ENCODE peak calls at places on chromosomes 2 and 18, in six cellular contexts. B is IMR-90, R is fibroblast of lung, A is K562, D is coronary artery, Y is PC-9. X is an unnamed sample.

GRCh38 chr2:112995346-112995920 is 9.8 kb upstream of the IL36A start:
- DNase-seq in Y (no peak), A (no peak), B (no peak), D (no peak), R (no peak), X (no peak)

GRCh38 chr2:240360645-240361475 is 74.6 kb upstream of the GPC1 start:
- DNase-seq in Y (no peak), B (peak; percentile 10), A (no peak), D (no peak), R (peak; percentile 14), X (no peak)

GRCh38 chr2:47205576-47206141 is 50.6 kb upstream of the STPG4 start:
- DNase-seq in Y (no peak), D (no peak), R (peak; percentile 80), A (peak; percentile 82), B (peak; percentile 76), X (no peak)

GRCh38 chr2:111049792-111050640 is 70.7 kb upstream of the BCL2L11 start:
- DNase-seq in A (no peak), B (no peak), R (peak; percentile 21), Y (peak; percentile 39), D (no peak), X (no peak)

GRCh38 chr2:239195318-239195871 is 205.4 kb downstream of the HDAC4 start:
- DNase-seq in D (peak; percentile 50), R (peak; percentile 16), Y (no peak), A (no peak), B (no peak), X (no peak)

GRCh38 chr2:135744761-135745314 is 3.2 kb downstream of the UBXN4 start:
- DNase-seq in B (peak; percentile 17), Y (no peak), D (no peak), A (peak; percentile 44), R (peak; percentile 11), X (peak; percentile 54)

GRCh38 chr18:50038448-50038847 is 156.5 kb downstream of the MYO5B start:
- DNase-seq in R (no peak), Y (no peak), D (no peak), A (peak; percentile 14), B (no peak), X (no peak)

GRCh38 chr2:28753043-28753683 is 1.5 kb downstream of the PPP1CB start:
- DNase-seq in D (no peak), B (peak; percentile 81), A (peak; percentile 76), R (peak; percentile 69), Y (peak; percentile 77), X (peak; percentile 77)

GRCh38 chr2:125582521-125582920 is 1073.4 kb upstream of the GYPC start:
- DNase-seq in B (no peak), Y (no peak), D (no peak), A (no peak), R (no peak), X (no peak)

GRCh38 chr2:100747551-100747950 is 72.4 kb upstream of the NPAS2 start:
- DNase-seq in D (no peak), B (peak; percentile 56), Y (peak; percentile 74), A (no peak), R (peak; percentile 65), X (no peak)

GRCh38 chr2:196555726-196556125 is 83.8 kb upstream of the CCDC150 start:
- DNase-seq in A (no peak), D (no peak), B (no peak), R (no peak), Y (no peak), X (no peak)

GRCh38 chr2:52192656-52193055 is 1160.7 kb upstream of the NRXN1 start:
- DNase-seq in Y (no peak), B (no peak), R (no peak), D (no peak), A (no peak), X (no peak)

GRCh38 chr2:158756976-158757375 is 38.1 kb upstream of the DAPL1 start:
- DNase-seq in B (peak; percentile 61), A (no peak), D (no peak), Y (no peak), R (peak; percentile 66), X (no peak)

GRCh38 chr18:53458944-53459580 is 765.4 kb downstream of the MBD2 start:
- DNase-seq in Y (no peak), R (peak; percentile 14), B (no peak), D (no peak), A (no peak), X (no peak)

GRCh38 chr2:207474871-207475485 is 54.8 kb upstream of the CREB1 start:
- DNase-seq in B (peak; percentile 68), D (no peak), A (peak; percentile 53), R (peak; percentile 36), Y (no peak), X (peak; percentile 68)

GRCh38 chr2:100234141-100234540 is 88.2 kb downstream of the LONRF2 start:
- DNase-seq in B (peak; percentile 68), Y (no peak), A (no peak), R (peak; percentile 86), D (no peak), X (no peak)

GRCh38 chr2:101152195-101153076 is 1.3 kb upstream of the TBC1D8 start:
- DNase-seq in R (peak; percentile 16), B (peak; percentile 8), Y (peak; percentile 46), A (peak; percentile 56), D (no peak), X (peak; percentile 80)

GRCh38 chr18:23587220-23587642 is 925 bp upstream of the NPC1 start:
- DNase-seq in B (no peak), R (no peak), D (no peak), Y (no peak), A (no peak), X (no peak)

GRCh38 chr2:219293736-219294201 is 14.6 kb downstream of the DNAJB2 start:
- DNase-seq in A (no peak), D (peak; percentile 71), Y (no peak), B (no peak), R (no peak), X (peak; percentile 62)

GRCh38 chr2:192286093-192286701 is 91.5 kb upstream of the TMEFF2 start:
- DNase-seq in Y (no peak), D (no peak), R (peak; percentile 42), B (peak; percentile 63), A (peak; percentile 8), X (peak; percentile 85)

GRCh38 chr18:48318481-48318880 is 90.7 kb downstream of the ZBTB7C start:
- DNase-seq in A (no peak), Y (no peak), B (no peak), R (no peak), D (no peak), X (no peak)

GRCh38 chr2:177754476-177754873 is 318.1 kb downstream of the PDE11A start:
- DNase-seq in D (no peak), Y (no peak), A (peak; percentile 65), B (no peak), R (no peak), X (no peak)

GRCh38 chr18:80234398-80234797 is 12.9 kb downstream of the PARD6G start:
- DNase-seq in A (no peak), Y (no peak), R (no peak), B (no peak), D (no peak), X (no peak)

GRCh38 chr2:62999905-63000304 is 50.7 kb upstream of the OTX1 start:
- DNase-seq in D (peak; percentile 84), A (no peak), B (no peak), R (peak; percentile 42), Y (no peak), X (no peak)

GRCh38 chr2:197191948-197192338 is 118.6 kb downstream of the ANKRD44 start:
- DNase-seq in R (no peak), B (no peak), A (no peak), D (no peak), Y (no peak), X (no peak)

GRCh38 chr18:61402761-61403160 is 69.5 kb downstream of the CDH20 start:
- DNase-seq in R (no peak), D (no peak), B (no peak), Y (no peak), A (no peak), X (no peak)
- H3K27ac ChIP-seq in R (no peak overlapping the region), D (no peak overlapping the region), B (no peak overlapping the region), Y (no peak overlapping the region), A (no peak overlapping the region), X (no peak overlapping the region)

GRCh38 chr2:70090706-70091334 is 3.5 kb downstream of the PCBP1 start:
- DNase-seq in A (no peak), R (no peak), B (no peak), D (no peak), Y (no peak), X (no peak)
- H3K27ac ChIP-seq in A (peak overlapping the region; percentile 100), R (no peak overlapping the region), B (no peak overlapping the region), D (no peak overlapping the region), Y (no peak overlapping the region), X (no peak overlapping the region)

DNA sequence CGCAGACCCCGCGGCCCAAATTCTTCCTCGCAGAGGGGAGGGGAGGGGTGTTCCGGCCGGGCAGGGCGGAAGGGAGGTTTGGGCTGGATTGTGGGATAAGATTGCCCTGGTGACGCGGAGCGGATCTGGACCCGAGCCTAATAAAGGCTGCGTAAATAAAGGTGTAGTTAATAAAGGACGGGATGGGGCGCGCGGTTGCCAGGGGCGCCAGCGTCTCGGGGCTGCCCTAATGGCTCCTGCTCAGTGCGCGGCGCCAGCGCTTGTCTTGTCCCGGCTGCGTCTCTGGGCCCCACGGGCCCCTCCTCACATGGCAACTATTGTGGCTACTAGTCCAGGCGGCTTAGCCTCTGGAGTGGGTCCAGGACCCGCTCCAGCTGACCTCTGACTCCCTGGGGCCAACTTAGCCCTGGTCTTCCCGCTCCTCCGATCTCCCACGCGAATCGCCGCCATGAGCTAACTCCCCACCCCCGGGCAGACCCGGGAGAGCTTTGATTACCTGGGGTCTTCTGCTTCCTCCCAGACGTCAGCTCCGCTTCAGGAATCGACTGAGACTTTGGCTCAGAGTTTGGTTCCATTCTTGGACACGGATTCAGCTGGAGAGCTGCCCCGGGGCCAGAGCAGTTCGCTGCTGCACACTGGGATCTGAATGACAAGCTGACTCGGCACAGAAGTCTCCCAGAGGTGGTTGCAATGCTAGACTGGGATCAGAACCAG is 36.5 kb downstream of the SLC25A52 start:
- DNase-seq in B (no peak), Y (no peak), R (peak; percentile 14), D (no peak), A (no peak), X (no peak)
- H3K27ac ChIP-seq in B (no peak overlapping the region), Y (no peak overlapping the region), R (no peak overlapping the region), D (peak overlapping the region; percentile 47), A (no peak overlapping the region), X (no peak overlapping the region)

GRCh38 chr2:231640646-231641111 is 48.0 kb downstream of the TEX44 start:
- DNase-seq in B (no peak), R (peak; percentile 35), A (peak; percentile 41), D (peak; percentile 93), Y (no peak), X (no peak)

GRCh38 chr2:231646471-231646870 is 53.8 kb downstream of the TEX44 start:
- DNase-seq in Y (peak; percentile 79), D (no peak), A (no peak), R (no peak), B (no peak), X (no peak)

GRCh38 chr2:231642631-231643493 is 50.2 kb downstream of the TEX44 start:
- DNase-seq in Y (peak; percentile 98), R (peak; percentile 96), A (peak; percentile 60), B (peak; percentile 94), D (peak; percentile 98), X (peak; percentile 81)

GRCh38 chr2:231644426-231644825 is 51.8 kb downstream of the TEX44 start:
- DNase-seq in A (no peak), B (no peak), Y (no peak), R (no peak), D (no peak), X (no peak)

DNA sequence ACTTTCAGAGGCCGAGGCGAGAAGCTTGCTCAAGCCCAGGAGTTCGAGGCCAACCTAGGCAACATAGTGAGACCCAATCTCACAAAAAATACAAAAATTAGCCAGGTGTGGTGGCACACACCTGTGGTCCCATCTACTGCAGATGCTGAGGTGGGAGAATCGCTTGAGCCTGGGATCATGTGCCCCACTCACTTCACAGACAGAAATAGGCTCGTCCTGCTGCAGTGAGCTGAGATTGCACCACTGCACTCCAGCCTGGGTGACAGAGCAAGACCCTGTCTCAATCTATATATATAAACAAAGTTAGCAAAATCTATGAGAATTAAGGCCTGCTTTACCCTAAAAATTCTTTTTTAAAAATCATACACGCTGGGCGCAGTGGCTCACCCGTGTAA is 50.8 kb downstream of the TEX44 start:
- DNase-seq in R (no peak), B (no peak), A (no peak), Y (no peak), D (no peak), X (no peak)
- H3K27ac ChIP-seq in R (peak overlapping the region; percentile 91), B (no peak overlapping the region), A (peak overlapping the region; percentile 67), Y (peak overlapping the region; percentile 98), D (peak overlapping the region; percentile 91), X (peak overlapping the region; percentile 60)

X was measured in SJCRH30.